ENCODE peak calls at places on chromosomes 11 and 22, in four cellular contexts. F is HFFc6, N is MM.1S, I is upper lobe of left lung. G is an unnamed sample.

GRCh38 chr11:44753965-44754645 is 27.3 kb downstream of the TSPAN18 start:
- DNase-seq in F (no peak), N (no peak), I (no peak), G (no peak)

GRCh38 chr11:81870066-81870412 is 863.6 kb downstream of the FAM181B start:
- DNase-seq in F (no peak), N (no peak), I (no peak), G (no peak)

GRCh38 chr11:73582636-73583035 is 15.3 kb downstream of the FAM168A start:
- DNase-seq in F (no peak), N (no peak), I (no peak), G (no peak)

GRCh38 chr22:50545522-50546325 is at the start of gene KLHDC7B:
- DNase-seq in F (no peak), N (no peak), I (no peak), G (no peak)

GRCh38 chr22:46373838-46374662 is 38.5 kb downstream of the TRMU start:
- DNase-seq in F (no peak), N (no peak), I (no peak), G (no peak)

GRCh38 chr11:108933630-108934029 is 268.8 kb downstream of the DDX10 start:
- DNase-seq in F (peak), N (no peak), I (no peak), G (no peak)

GRCh38 chr11:82927264-82927880 is 25.8 kb downstream of the DDIAS start:
- DNase-seq in F (peak), N (peak), I (no peak), G (no peak)

GRCh38 chr11:71248656-71249055 is 3.7 kb downstream of the SHANK2 start:
- DNase-seq in F (no peak), N (no peak), I (no peak), G (no peak)

GRCh38 chr22:28023036-28023435 is 104.0 kb upstream of the PITPNB start:
- DNase-seq in F (no peak), N (no peak), I (no peak), G (no peak)

GRCh38 chr11:38384568-38384967 is 1786.5 kb upstream of the RAG2 start:
- DNase-seq in F (no peak), N (no peak), I (no peak), G (no peak)

GRCh38 chr11:17610402-17610894 is 63.4 kb downstream of the OTOG start:
- DNase-seq in F (no peak), N (no peak), I (peak), G (no peak)

GRCh38 chr22:45678961-45679912 is 7.6 kb downstream of the ATXN10 start:
- DNase-seq in F (peak), N (no peak), I (no peak), G (no peak)

GRCh38 chr11:133491680-133492383 is 40.5 kb downstream of the OPCML start:
- DNase-seq in F (no peak), N (no peak), I (no peak), G (no peak)

GRCh38 chr11:12174145-12175143 is 64.1 kb downstream of the MICAL2 start:
- DNase-seq in F (peak), N (peak), I (no peak), G (no peak)

GRCh38 chr11:24422371-24422770 is 74.5 kb upstream of the LUZP2 start:
- DNase-seq in F (no peak), N (no peak), I (no peak), G (no peak)

GRCh38 chr11:105057432-105057831 is 12.3 kb upstream of the CARD16 start:
- DNase-seq in F (no peak), N (no peak), I (no peak), G (no peak)

GRCh38 chr11:28871090-28871489 is 762.9 kb downstream of the METTL15 start:
- DNase-seq in F (no peak), N (no peak), I (no peak), G (no peak)
- TF ChIP-seq CTCF in F (no peak), N (no peak), I (no peak), G (no peak)

GRCh38 chr11:6258571-6258998 is 1.1 kb upstream of the CCKBR start:
- DNase-seq in F (no peak), N (no peak), I (no peak), G (peak)
- TF ChIP-seq CTCF in F (no peak), N (no peak), I (no peak), G (no peak)

DNA sequence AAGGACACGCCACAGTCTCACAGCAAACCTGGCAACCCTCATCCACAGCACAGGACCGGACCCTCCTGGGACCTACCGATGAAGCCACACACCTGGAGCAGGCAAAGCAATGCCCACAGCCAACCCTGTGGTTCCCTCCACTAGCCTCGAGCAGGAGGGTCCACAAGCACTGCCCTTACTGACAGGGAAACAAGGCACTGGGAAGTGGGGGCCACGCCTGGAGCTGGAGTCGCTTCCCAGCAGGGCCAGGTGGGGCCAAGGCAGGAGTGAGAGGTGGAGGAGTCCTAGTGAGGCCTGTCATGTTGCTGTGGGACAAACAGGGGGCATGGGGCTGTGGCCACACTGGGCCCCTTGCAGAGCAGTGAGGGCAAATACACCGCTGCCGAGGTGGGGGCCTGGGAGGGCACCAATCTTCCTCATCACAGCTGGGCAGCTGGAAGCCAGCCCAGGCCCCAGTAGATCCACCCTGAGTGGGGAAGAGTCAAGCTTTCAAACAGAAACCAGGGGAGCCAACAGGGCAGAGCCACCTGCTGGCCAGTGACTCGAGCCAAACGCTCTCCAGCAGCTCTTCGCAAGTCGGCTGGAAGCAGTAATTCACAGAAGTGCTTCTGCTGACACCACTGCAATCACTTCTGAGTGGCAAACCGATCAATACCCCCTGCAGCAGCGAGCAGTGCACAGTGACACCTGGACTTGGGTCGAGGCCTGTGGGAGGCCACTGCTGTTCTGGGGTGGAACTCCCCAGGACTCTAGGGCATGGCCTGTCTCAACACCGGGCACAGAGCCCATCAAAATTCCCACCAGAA is 13.7 kb downstream of the SULT4A1 start:
- DNase-seq in F (no peak), N (no peak), I (peak), G (peak)
- TF ChIP-seq CTCF in F (peak), N (peak), I (no peak), G (no peak)

GRCh38 chr22:49412236-49412635 is 415.4 kb downstream of the BRD1 start:
- DNase-seq in F (no peak), N (no peak), I (peak), G (no peak)

GRCh38 chr22:49417326-49417725 is 410.3 kb downstream of the BRD1 start:
- DNase-seq in F (no peak), N (no peak), I (no peak), G (no peak)

GRCh38 chr22:49415219-49415951 is 412.3 kb downstream of the BRD1 start:
- DNase-seq in F (no peak), N (no peak), I (no peak), G (no peak)

GRCh38 chr22:49411236-49411635 is 416.4 kb downstream of the BRD1 start:
- DNase-seq in F (no peak), N (no peak), I (no peak), G (no peak)

GRCh38 chr22:49413551-49413950 is 414.1 kb downstream of the BRD1 start:
- DNase-seq in F (no peak), N (no peak), I (no peak), G (no peak)
- TF ChIP-seq CTCF in F (no peak), N (no peak), I (no peak), G (no peak)

DNA sequence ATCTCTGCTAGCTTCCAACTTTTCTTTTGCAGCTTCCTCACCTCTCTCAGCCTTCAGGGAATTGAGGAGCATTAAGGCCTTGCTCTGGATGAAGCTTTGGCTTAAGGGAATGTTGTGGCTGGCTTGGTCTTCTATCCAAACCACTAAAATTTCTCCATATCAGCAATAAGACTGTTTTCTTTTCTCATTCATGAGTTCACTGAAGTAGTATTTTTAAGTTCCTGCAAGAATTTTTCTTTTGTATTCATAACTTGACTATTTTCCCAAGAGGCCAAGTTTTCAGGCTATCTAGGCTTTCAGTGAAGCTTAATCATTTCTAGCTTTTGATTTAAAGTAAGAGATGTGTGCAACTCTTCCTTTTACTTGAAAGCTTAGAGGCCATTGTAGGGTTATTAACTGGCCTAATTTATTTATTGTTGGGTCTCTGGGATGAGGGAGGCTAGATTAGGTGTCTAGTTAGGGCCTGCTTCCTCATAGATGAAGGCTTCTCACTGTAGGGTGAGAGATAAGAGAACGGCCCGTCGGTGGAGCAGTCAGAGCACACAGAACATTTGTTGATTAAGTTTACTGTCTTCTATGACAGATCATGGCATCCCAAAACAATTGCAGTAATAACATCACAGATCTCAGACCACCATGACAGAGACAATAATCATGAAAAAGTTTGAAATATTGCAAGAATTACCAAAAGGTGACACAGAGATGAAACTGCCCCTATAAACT is 33.2 kb downstream of the CSF2RB start:
- DNase-seq in F (no peak), N (no peak), I (no peak), G (no peak)
- TF ChIP-seq CTCF in F (no peak), N (no peak), I (no peak), G (no peak)

GRCh38 chr11:57776577-57776976 is 15.0 kb downstream of the CTNND1 start:
- DNase-seq in F (no peak), N (no peak), I (no peak), G (no peak)

GRCh38 chr11:57781529-57781943 is 19.9 kb downstream of the CTNND1 start:
- DNase-seq in F (no peak), N (no peak), I (peak), G (no peak)

GRCh38 chr11:57778318-57779037 is 16.9 kb downstream of the CTNND1 start:
- DNase-seq in F (peak), N (no peak), I (peak), G (peak)

GRCh38 chr11:57777969-57778317 is 16.3 kb downstream of the CTNND1 start:
- DNase-seq in F (no peak), N (no peak), I (no peak), G (no peak)

DNA sequence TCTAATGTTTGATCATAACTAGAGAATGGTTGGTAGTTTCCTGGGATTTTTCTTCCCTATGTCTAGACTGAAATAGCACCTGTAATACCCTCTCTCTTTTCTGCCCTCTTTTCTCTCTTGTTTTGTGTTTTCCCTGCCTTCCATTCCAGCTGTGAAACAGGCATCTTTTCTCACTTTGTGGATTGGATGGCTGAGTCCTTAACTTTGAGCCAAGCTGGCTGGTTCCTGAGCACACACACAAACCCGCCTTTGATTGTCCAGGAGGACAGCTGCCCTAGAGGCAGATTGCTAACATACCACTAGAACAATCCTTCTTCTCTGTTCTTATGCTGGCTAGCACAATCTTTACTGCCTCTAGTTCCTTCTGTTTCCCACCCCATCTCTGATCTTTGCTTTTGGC is 17.7 kb downstream of the CTNND1 start:
- DNase-seq in F (peak), N (no peak), I (no peak), G (no peak)
- TF ChIP-seq CTCF in F (peak), N (no peak), I (no peak), G (no peak)

DNA sequence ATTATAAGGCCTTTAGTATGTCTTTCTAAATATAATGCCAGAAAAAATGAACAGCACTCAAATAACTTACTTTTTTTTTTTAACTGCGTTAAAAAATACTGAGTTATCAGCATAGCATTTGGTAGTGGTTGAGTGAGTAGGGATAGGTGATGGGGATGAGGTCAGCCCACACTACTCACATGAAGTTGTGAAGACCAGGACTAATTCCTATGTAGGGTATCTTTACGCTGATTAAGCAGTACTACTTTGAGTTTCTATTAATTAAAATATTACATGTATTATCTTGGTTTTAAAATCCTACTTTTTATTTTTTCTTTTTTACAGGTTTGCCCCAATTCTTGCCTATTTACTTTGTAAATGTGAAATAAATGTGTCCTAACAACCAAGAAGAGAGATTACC is 13.5 kb downstream of the PHF21A start:
- DNase-seq in F (no peak), N (no peak), I (no peak), G (no peak)
- TF ChIP-seq CTCF in F (no peak), N (no peak), I (no peak), G (no peak)